ENCODE peak calls at places on chromosomes 4 and X, in six cellular contexts. P is neuronal stem cell, I is mesendoderm, B is mesenchymal stem cell, C is H9, Q is IMR-90. G is an unnamed sample.

GRCh38 chr4:71184195-71184781 is 154.5 kb upstream of the SLC4A4 start:
- DNase-seq in B (peak), C (peak), I (peak), P (peak), Q (peak), G (peak)

GRCh38 chrX:48472851-48473717 is 2.9 kb upstream of the FTSJ1 start:
- DNase-seq in C (no peak), Q (no peak), P (no peak), B (no peak), I (peak), G (no peak)

GRCh38 chrX:38183577-38183976 is 37.1 kb downstream of the SRPX start:
- DNase-seq in I (no peak), P (no peak), Q (peak), B (no peak), C (no peak), G (no peak)

GRCh38 chr4:85825937-85826678 is 351.2 kb downstream of the ARHGAP24 start:
- DNase-seq in B (peak), Q (peak), C (peak), I (peak), P (peak), G (no peak)

GRCh38 chr4:176593943-176594342 is 198.8 kb downstream of the VEGFC start:
- DNase-seq in I (no peak), P (no peak), Q (no peak), C (no peak), B (no peak), G (no peak)

GRCh38 chrX:96987228-96987627 is 103.5 kb downstream of the RPA4 start:
- DNase-seq in Q (peak), P (no peak), I (no peak), C (no peak), B (peak), G (no peak)

GRCh38 chrX:37755073-37755472 is 24.8 kb upstream of the CYBB start:
- DNase-seq in B (no peak), I (no peak), Q (no peak), P (no peak), C (no peak), G (no peak)

GRCh38 chr4:118948545-118949144 is 60.0 kb downstream of the SYNPO2 start:
- DNase-seq in P (no peak), B (no peak), C (no peak), Q (peak), I (no peak), G (no peak)

GRCh38 chr4:20433101-20433705 is 181.5 kb downstream of the SLIT2 start:
- DNase-seq in C (no peak), B (no peak), P (peak), I (peak), Q (no peak), G (no peak)

GRCh38 chrX:15301924-15302323 is 13.5 kb downstream of the ASB11 start:
- DNase-seq in B (peak), I (peak), Q (peak), P (no peak), C (no peak), G (peak)

GRCh38 chr4:139749313-139749712 is 83.7 kb downstream of the MGST2 start:
- DNase-seq in Q (no peak), C (no peak), P (no peak), I (no peak), B (peak), G (no peak)

GRCh38 chrX:43655961-43656494 is at the start of gene MAOA:
- DNase-seq in I (peak), P (peak), C (peak), Q (no peak), B (peak), G (no peak)

GRCh38 chr4:59057804-59058203 is 1947.6 kb upstream of the IGFBP7 start:
- DNase-seq in C (no peak), Q (no peak), P (no peak), B (no peak), I (no peak), G (no peak)

DNA sequence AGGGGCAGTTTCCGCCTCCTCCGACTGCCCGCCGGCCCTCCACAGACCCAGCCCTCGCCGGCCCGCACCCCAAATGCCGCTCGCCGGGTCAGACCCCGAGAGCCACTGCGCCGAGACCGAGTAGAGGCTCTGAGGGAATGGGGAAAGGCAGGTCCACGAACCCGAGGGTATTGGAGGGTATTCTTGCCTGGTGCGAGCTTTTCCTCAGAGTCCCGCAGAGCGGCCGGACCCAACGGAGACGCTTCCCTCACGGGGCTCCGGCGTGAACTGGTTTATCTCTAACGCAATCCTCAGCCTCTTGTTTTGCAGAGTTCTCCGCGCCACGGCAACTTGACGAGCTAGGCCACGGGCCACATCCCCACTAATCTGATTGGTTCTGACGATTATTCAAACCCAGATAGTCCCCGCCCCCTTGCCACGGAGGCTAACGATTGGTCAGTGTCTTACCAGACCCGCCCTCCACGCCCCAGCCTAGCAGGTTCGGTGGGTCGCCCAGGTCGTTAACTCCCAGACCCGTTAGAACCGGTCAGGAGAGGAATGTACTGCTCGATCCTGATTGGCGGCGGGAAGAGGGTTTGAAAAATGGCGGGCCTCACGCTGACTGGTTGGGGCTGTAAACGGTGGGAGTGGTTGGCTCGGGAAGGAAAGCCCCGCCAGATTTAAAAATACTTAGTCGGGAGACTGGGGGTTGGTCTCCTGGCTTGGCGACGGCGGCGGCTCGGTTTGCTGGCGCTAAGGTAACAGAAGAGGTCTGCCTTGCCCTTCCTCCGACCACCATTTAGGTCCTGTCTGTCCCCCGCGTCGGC is at the start of gene HMGB2:
- DNase-seq in Q (peak), B (peak), C (peak), I (peak), P (peak), G (peak)
- H4K8ac ChIP-seq in Q (peak), B (peak), C (no peak), I (peak), P (peak), G (peak)

DNA sequence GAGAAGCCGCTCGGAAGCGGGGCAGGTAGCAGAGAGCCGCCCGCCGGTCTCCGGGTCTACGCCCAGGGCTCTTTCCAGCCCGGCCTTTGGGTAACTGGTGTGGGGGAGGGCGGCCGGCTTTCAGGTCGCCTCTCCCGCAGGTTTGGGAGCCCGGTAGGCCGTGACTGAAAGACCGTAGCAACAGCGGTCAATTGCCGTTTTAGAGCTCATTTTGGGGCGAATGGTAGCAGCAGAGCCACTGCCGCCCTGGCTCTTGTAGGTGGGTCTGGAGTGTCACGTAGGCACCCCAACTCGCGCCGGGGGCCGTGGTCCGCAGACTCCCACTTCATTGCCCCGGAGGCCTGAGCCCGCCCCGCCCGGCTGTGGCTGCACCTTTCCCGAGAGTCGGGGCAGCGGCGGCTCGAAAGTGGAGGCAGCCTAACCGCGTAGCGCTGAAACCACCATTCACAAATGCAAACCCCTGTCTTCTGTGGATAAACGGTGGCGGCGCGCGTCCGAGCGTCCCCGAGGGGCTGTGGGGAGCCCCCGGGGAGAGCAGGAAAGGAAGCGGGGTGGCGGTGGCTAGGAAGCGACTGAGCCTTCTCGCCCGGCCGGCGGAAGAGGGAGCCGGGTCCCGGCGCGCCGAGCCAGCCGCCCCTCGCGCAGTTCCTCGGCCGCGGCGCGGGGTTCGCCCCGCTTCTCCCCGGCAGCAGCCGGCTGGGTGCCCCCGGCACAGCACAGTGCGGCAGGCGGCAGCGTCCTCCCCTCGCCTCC is 2185.1 kb upstream of the TENM3 start:
- DNase-seq in B (peak), Q (no peak), C (peak), P (peak), I (peak), G (peak)
- H4K8ac ChIP-seq in B (peak), Q (no peak), C (no peak), P (no peak), I (peak), G (no peak)

GRCh38 chr4:26452565-26453531 is 37.4 kb downstream of the CCKAR start:
- DNase-seq in C (peak), Q (no peak), B (no peak), P (no peak), I (peak), G (no peak)
- H4K8ac ChIP-seq in C (no peak), Q (no peak), B (no peak), P (no peak), I (no peak), G (no peak)

GRCh38 chr4:39526810-39527295 is 386 bp downstream of the UGDH start:
- DNase-seq in I (no peak), Q (no peak), B (no peak), P (peak), C (no peak), G (no peak)
- H4K8ac ChIP-seq in I (no peak), Q (peak), B (no peak), P (peak), C (no peak), G (peak)

GRCh38 chr4:161143375-161143774 is 1020.4 kb downstream of the FSTL5 start:
- DNase-seq in I (no peak), P (no peak), B (no peak), C (no peak), Q (no peak), G (no peak)

GRCh38 chr4:161148051-161148450 is 1015.7 kb downstream of the FSTL5 start:
- DNase-seq in I (no peak), B (no peak), Q (no peak), C (no peak), P (no peak), G (no peak)
- H4K8ac ChIP-seq in I (no peak), B (no peak), Q (no peak), C (no peak), P (no peak), G (no peak)

GRCh38 chrX:103686199-103687072 is at the start of gene MORF4L2:
- DNase-seq in Q (peak), B (peak), I (peak), C (peak), P (peak), G (peak)
- H4K8ac ChIP-seq in Q (peak), B (peak), I (no peak), C (no peak), P (no peak), G (peak)

GRCh38 chr4:81471361-81472248 is at the start of gene RASGEF1B:
- DNase-seq in P (peak), Q (peak), I (peak), C (peak), B (peak), G (peak)
- H4K8ac ChIP-seq in P (no peak), Q (no peak), I (no peak), C (no peak), B (no peak), G (no peak)

GRCh38 chr4:7301126-7301785 is 108.9 kb downstream of the SORCS2 start:
- DNase-seq in P (no peak), Q (no peak), C (no peak), I (no peak), B (no peak), G (no peak)
- H4K8ac ChIP-seq in P (no peak), Q (no peak), C (no peak), I (no peak), B (no peak), G (no peak)

DNA sequence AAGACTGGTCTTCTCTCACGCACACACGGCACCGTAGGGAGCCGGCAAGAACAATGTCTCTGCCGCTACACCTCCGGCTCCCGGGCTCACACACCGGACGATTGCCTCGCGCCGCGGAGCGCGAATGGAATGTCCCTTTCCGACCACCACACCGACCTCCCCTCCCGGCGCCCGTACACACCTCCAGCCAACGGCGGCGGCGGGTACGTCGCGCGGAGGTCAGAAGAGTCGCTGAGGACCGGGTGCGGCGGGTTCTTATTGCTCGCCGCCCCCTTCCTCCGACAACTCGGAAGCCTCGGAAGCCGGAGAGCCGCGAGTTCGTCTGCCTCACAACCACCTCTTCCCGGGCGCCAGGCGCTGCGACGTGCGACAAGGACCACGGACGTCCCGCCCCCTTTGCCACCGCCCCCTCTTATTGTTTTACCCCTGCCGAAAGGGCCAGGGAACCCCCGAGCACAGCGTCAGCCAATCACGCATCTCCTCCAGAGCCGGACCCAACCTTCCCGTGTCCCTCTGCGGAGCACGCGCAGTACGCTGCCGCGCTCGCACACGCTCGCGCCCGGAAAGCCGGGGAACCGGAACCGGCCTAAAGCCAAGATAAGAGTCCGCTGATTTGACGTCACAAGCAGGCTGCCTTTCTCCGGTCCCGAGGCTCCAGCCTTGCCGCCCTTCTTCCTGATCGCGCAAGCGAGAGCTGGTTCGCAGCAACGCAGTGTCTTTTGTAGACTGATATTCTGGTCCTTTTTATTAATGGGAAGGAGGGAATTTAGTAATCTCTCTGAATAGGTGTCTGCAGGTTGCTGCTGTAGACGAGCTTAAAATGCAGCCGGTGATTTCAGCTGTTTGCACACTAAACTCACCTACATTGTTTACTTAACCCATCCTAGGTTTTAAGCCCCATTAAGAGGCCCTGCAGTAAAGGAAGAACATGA is at the start of gene G3BP2:
- DNase-seq in I (peak), B (peak), C (peak), P (peak), Q (peak), G (peak)
- H4K8ac ChIP-seq in I (peak), B (peak), C (no peak), P (no peak), Q (peak), G (peak)

DNA sequence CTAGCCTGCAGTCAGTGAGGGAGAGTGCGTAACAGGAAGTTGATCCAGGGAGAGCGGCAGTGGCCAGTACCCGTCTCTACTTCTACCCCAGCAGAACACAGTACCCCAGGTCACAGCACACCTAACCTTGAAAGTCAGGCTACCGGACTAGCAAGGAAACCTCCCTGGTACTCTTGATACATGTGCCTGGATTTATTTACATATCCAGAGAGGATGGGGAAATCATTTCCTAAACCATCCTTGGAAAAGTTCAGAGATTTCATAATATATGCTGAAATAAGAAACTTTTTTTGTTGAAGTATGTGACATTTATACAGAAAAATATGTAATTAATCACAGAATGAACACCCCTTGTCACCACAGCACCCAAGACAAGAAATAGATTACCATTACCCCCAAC is 24.5 kb downstream of the PRIMPOL start:
- DNase-seq in B (no peak), Q (peak), C (no peak), P (no peak), I (no peak), G (no peak)
- H4K8ac ChIP-seq in B (no peak), Q (no peak), C (no peak), P (no peak), I (no peak), G (no peak)